ENCODE peak calls at places on chromosome 20, in four cellular contexts. N is pancreas, K is H9, W is uterus. C is an unnamed sample.

GRCh38 chr20:6806291-6806690 is 38.8 kb downstream of the BMP2 start:
- DNase-seq in N (no peak), K (no peak), W (no peak), C (no peak)

GRCh38 chr20:32201296-32201976 is 6.1 kb downstream of the PLAGL2 start:
- DNase-seq in K (no peak), W (no peak), N (no peak), C (no peak)

GRCh38 chr20:24771651-24772061 is 177.4 kb upstream of the CST7 start:
- DNase-seq in N (no peak), K (peak; percentile 22), W (no peak), C (no peak)

GRCh38 chr20:59307270-59307669 is 6.9 kb downstream of the EDN3 start:
- DNase-seq in N (peak; percentile 80), K (no peak), W (no peak), C (no peak)

GRCh38 chr20:9112541-9113515 is 43.9 kb downstream of the PLCB4 start:
- DNase-seq in K (no peak), N (no peak), W (no peak), C (no peak)

GRCh38 chr20:36064661-36065426 is 89.7 kb upstream of the EPB41L1 start:
- DNase-seq in K (peak; percentile 95), N (peak; percentile 99), W (peak; percentile 98), C (peak; percentile 89)

GRCh38 chr20:22816016-22816415 is 219.1 kb upstream of the SSTR4 start:
- DNase-seq in N (no peak), W (no peak), K (no peak), C (no peak)

GRCh38 chr20:17664025-17664638 is 17.9 kb downstream of the RRBP1 start:
- DNase-seq in W (no peak), N (no peak), K (no peak), C (no peak)

GRCh38 chr20:41352666-41353065 is 12.0 kb downstream of the LPIN3 start:
- DNase-seq in W (no peak), K (no peak), N (no peak), C (no peak)

GRCh38 chr20:9493818-9494217 is 20.6 kb upstream of the LAMP5 start:
- DNase-seq in W (no peak), N (no peak), K (no peak), C (no peak)

GRCh38 chr20:13868331-13868730 is 83.5 kb downstream of the NDUFAF5 start:
- DNase-seq in K (no peak), W (peak; percentile 56), N (no peak), C (no peak)

GRCh38 chr20:1189827-1190226 is 5.0 kb upstream of the TMEM74B start:
- DNase-seq in K (no peak), W (no peak), N (no peak), C (no peak)

GRCh38 chr20:57255183-57255582 is 11.3 kb downstream of the BMP7 start:
- DNase-seq in N (no peak), W (no peak), K (no peak), C (no peak)

GRCh38 chr20:35511814-35512420 is 17.5 kb downstream of the C20orf173 start:
- DNase-seq in W (no peak), K (peak; percentile 37), N (no peak), C (no peak)

GRCh38 chr20:56328861-56329260 is 29.9 kb upstream of the FAM210B start:
- DNase-seq in W (no peak), N (no peak), K (no peak), C (no peak)

GRCh38 chr20:64136004-64136710 is 28.1 kb upstream of the MYT1 start:
- DNase-seq in K (no peak), N (no peak), W (no peak), C (no peak)

GRCh38 chr20:64140421-64140820 is 23.8 kb upstream of the MYT1 start:
- DNase-seq in N (no peak), W (no peak), K (no peak), C (no peak)

GRCh38 chr20:64138276-64138815 is 25.9 kb upstream of the MYT1 start:
- DNase-seq in K (no peak), N (no peak), W (no peak), C (no peak)

GRCh38 chr20:64139200-64140081 is 24.8 kb upstream of the MYT1 start:
- DNase-seq in K (no peak), N (no peak), W (no peak), C (no peak)

DNA sequence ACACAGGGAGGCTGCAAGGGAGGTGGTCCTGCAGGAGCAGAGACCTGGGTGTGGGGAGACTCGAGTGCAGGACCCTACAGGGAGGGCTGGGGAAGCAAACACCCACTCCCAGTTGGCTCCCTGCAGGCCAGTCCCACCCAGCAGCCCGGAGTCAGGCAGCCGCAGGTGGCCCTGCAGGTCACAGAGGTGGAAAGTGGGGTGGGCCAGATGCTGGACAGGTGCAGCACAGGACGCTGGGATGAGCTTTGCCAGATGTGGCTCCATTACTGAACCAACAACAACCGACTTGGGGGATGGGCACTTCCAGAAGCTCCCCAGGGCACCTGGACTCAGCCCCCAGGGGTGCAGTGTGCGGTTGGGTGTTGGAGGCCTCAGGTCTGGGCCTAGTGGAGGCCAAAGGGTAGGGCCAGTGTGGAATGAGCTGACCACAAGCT is 26.6 kb upstream of the MYT1 start:
- DNase-seq in N (no peak), K (no peak), W (no peak), C (no peak)
- H3K4me1 ChIP-seq in N (no peaks in the 10 kb centered on the region), K (no peaks in the 10 kb centered on the region), W (no peaks in the 10 kb centered on the region), C (no peaks in the 10 kb centered on the region)

GRCh38 chr20:3245156-3245555 is 6.2 kb upstream of the SLC4A11 start:
- DNase-seq in K (no peak), N (no peak), W (no peak), C (no peak)
- H3K27ac ChIP-seq in K (no peak overlapping the region), N (no peak overlapping the region), W (no peak overlapping the region), C (no peak overlapping the region)

DNA sequence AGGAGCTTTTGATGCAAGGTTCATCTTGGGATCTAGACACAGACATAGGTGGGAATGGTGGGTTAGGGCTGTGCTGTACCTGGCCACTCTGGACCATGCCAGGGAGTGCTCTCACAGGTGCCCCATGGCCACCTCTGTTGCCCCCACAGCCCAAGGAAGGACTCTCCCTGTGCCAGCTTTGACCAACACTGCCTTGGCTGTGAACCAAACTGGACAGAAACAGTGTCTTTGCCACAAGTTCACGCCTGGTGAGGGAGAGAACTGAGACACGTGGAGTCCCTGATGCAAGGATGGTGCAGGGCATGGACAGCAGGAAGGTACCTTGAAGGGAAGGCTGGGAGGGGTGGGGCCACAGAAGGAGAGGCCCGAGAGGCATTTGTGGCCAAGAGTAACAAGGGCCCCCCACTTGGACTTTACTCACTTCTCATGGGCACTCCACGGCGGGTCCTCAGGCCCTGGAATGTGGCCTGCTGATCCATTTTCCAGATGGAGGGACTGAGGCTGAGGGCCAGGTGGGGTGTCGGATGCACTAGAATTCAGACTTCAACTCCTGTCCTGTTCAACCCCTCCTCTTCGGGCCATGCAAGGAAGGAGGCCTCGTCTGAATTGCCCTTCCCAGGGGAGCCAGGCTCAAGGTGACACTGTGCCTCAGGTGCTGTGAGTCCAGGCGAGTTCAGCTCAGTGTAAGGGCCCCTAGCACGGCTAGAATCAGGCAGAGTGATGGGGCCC is 103.3 kb downstream of the YTHDF1 start:
- DNase-seq in K (no peak), N (peak; percentile 14), W (no peak), C (no peak)
- H3K4me1 ChIP-seq in K (no peaks in the 10 kb centered on the region), N (no peaks in the 10 kb centered on the region), W (no peaks in the 10 kb centered on the region), C (no peaks in the 10 kb centered on the region)

DNA sequence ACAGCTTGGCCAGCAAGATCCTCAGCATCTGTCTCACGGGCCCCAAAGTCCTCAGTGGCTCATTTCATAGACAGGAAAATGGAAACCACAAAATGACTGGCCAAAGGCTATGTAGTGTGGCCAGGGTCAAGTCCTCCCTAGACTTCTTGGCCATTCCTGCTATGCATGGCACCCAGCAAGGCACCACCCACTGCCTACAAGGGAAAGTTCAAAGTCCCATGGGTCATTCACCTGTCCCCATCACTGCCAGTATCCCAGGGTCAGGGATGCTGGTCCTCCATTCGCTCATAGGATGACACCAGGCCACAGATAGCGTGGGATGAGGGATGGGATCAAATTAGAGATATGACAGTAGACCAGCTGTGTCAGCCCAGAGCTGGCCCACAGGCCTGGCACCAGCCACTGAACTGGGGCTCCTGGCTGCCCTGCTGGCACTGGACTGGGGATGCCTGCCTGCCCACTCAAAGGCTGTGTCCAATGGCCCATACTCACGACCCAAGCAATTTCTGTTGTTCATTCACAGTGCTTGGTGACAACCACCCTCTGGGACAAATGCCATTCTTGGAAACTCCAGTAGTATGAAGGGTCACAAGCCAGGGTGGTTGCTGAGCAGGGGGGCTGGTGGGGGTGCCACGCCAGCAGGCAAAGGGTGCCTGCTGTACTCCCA is 11.6 kb downstream of the ADISSP start:
- DNase-seq in K (no peak), N (peak; percentile 26), W (no peak), C (no peak)
- H3K27ac ChIP-seq in K (no peak overlapping the region), N (no peak overlapping the region), W (no peak overlapping the region), C (no peak overlapping the region)

DNA sequence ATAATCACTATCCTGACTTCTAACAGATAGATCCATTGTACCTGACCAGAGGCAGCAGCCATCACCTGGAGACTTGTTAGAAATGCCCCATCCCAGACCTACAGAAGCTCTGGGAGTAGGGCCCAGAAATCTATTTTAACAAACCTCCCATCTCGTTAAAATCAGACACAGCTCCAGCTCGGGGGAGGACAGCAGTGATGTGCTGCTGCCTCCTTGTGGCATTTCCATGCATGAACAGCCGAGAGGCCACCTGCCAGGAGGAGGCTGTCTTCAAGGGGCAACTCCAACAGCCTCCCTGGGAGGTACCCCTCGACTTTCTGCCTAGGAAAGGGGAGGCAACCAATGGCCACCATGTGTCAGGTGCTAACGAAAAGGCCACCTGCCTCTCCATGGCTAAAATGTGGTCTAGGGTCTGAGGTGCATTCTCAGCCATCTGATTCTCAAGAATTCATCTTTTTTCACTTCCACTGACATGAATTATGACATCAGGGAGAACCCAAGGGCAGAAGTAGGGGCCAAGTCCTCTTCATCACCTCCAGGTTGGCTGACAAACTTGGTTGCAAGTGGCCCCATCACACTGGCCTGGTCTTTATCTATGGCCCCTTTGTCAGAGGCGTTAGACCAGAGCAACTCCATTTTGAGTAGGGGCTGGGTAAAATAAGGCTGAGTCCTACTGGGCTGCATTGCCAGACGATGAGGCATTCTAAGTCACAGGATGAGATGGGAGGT is 12.2 kb upstream of the KCNK15 start:
- DNase-seq in K (peak; percentile 77), N (no peak), W (peak; percentile 74), C (peak; percentile 73)
- H3K4me1 ChIP-seq in K (no peaks in the 10 kb centered on the region), N (no peaks in the 10 kb centered on the region), W (no peaks in the 10 kb centered on the region), C (no peaks in the 10 kb centered on the region)

DNA sequence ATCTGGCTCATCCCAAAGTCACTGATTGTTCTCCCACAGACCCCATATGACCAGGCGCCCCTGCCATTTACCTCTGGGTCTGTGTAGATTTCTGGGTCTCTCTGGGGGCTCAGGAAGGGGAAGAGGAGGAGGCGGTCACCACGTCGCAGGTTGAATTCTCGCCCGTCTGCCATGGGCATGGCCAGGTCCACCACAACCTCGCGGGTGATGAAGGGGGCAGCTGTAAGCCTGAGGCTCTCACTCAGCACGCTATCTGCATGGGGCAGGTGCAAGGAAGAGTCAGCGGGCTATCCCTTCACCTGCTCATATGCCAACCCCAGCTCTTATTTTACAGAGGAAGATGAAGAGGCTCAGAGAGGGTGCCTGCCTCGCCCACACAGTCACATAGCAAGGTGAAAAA is 30.5 kb upstream of the KCNB1 start:
- DNase-seq in K (no peak), W (no peak), N (no peak), C (no peak)
- H3K27ac ChIP-seq in K (no peak overlapping the region), W (no peak overlapping the region), N (no peak overlapping the region), C (no peak overlapping the region)

DNA sequence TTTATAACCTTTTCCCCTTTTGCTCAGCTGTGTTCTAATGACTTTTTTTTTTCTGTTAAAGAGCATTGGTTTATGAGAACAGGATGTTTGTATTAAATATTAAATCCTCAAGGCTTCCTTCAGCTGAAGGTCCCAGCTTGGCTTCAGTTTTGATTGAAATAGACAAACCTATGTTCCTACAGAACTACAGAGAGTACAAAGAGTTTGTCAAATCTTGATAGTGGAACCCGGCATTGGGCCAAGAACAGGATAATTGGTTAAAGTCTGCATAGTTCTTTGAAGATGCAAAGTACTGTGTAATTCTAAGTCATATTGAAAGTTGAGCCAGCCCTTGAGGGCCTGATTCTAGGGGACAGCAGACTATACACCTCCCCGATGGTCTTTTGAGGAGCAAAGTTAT is 255.2 kb upstream of the JAG1 start:
- DNase-seq in W (no peak), K (no peak), N (no peak), C (no peak)
- H3K4me1 ChIP-seq in W (no peaks in the 10 kb centered on the region), K (no peaks in the 10 kb centered on the region), N (peaks cover 21% of the 10 kb centered on the region), C (no peaks in the 10 kb centered on the region)

GRCh38 chr20:51460569-51461265 is 81.8 kb downstream of the NFATC2 start:
- DNase-seq in W (no peak), K (no peak), N (no peak), C (no peak)
- H3K27ac ChIP-seq in W (no peak overlapping the region), K (no peak overlapping the region), N (no peak overlapping the region), C (no peak overlapping the region)

C was measured in naive thymus-derived CD4-positive, alpha-beta T cell.